ENCODE peak calls at places on chromosomes 11 and 22, in eight cellular contexts. A is foreskin fibroblast; S is stomach; D is frontal cortex; L is skeletal muscle cell; Q is WERI-Rb-1; R is activated CD4-positive, alpha-beta T cell treated with anti-CD3 and anti-CD28 coated beads for 24 hours; Y is neural progenitor cell. T is an unnamed sample.

GRCh38 chr22:25396615-25397200 is 167.8 kb upstream of the GRK3 start:
- DNase-seq in S (no peak), L (no peak), A (no peak), R (no peak), Y (no peak), Q (no peak), D (no peak), T (no peak)

GRCh38 chr11:118792642-118793124 is 1.7 kb upstream of the DDX6 start:
- DNase-seq in A (peak), R (no peak), Y (peak), L (peak), S (peak), Q (peak), D (peak), T (peak)

GRCh38 chr11:35579557-35580396 is 38.5 kb upstream of the FJX1 start:
- DNase-seq in Y (no peak), D (no peak), S (no peak), L (peak), A (peak), R (no peak), Q (no peak), T (no peak)

GRCh38 chr22:41810022-41810421 is 9.5 kb downstream of the CCDC134 start:
- DNase-seq in L (no peak), D (no peak), Q (no peak), S (no peak), R (no peak), Y (no peak), A (no peak), T (no peak)

GRCh38 chr11:118310781-118311485 is 6.4 kb downstream of the CD3E start:
- DNase-seq in R (no peak), D (no peak), Y (no peak), L (no peak), Q (no peak), S (no peak), A (no peak), T (no peak)

GRCh38 chr11:80873309-80873999 is 1432.6 kb upstream of the TENM4 start:
- DNase-seq in Y (no peak), Q (no peak), R (no peak), L (no peak), A (no peak), D (no peak), S (no peak), T (no peak)

GRCh38 chr11:115226556-115226955 is 277.7 kb downstream of the CADM1 start:
- DNase-seq in D (no peak), R (no peak), S (no peak), L (peak), A (peak), Y (peak), Q (no peak), T (no peak)

GRCh38 chr11:19962795-19963163 is 197.5 kb downstream of the DBX1 start:
- DNase-seq in D (no peak), A (peak), S (no peak), L (peak), Q (no peak), Y (no peak), R (no peak), T (no peak)

GRCh38 chr11:19961225-19961624 is 199.1 kb downstream of the DBX1 start:
- DNase-seq in D (no peak), S (no peak), Y (no peak), R (no peak), Q (peak), L (no peak), A (no peak), T (no peak)

GRCh38 chr11:133864756-133865155 is 19.4 kb upstream of the SPATA19 start:
- DNase-seq in Y (no peak), A (no peak), L (no peak), R (no peak), D (no peak), Q (no peak), S (no peak), T (no peak)

GRCh38 chr22:32858957-32859356 is 57.5 kb downstream of the TIMP3 start:
- DNase-seq in Q (no peak), D (no peak), A (no peak), L (no peak), Y (no peak), S (no peak), R (no peak), T (no peak)

GRCh38 chr11:113781682-113782081 is 2.1 kb downstream of the CLDN25 start:
- DNase-seq in A (no peak), R (no peak), L (no peak), S (no peak), D (no peak), Y (no peak), Q (no peak), T (no peak)

GRCh38 chr11:88404932-88405710 is 67.6 kb upstream of the CTSC start:
- DNase-seq in Q (no peak), Y (no peak), R (no peak), D (no peak), L (no peak), S (no peak), A (no peak), T (no peak)

GRCh38 chr11:27658535-27659236 is 41.6 kb downstream of the BDNF start:
- DNase-seq in Y (no peak), A (no peak), Q (no peak), S (no peak), R (no peak), D (no peak), L (no peak), T (no peak)

GRCh38 chr11:45285289-45285828 is 782 bp downstream of the SYT13 start:
- DNase-seq in R (no peak), Q (no peak), L (no peak), A (no peak), D (no peak), Y (peak), S (no peak), T (no peak)

GRCh38 chr11:126415669-126416420 is 60.4 kb downstream of the ST3GAL4 start:
- DNase-seq in S (peak), Q (no peak), A (no peak), D (peak), Y (no peak), R (no peak), L (no peak), T (peak)

GRCh38 chr22:27574651-27575050 is 226.9 kb downstream of the MN1 start:
- DNase-seq in Q (no peak), A (no peak), R (no peak), D (no peak), S (no peak), L (no peak), Y (no peak), T (no peak)

GRCh38 chr11:22508691-22509090 is 116.9 kb downstream of the FANCF start:
- DNase-seq in L (no peak), A (no peak), S (no peak), Y (peak), R (no peak), Q (no peak), D (no peak), T (no peak)

GRCh38 chr22:42369250-42370041 is 62.8 kb downstream of the NFAM1 start:
- DNase-seq in D (peak), S (peak), A (peak), R (peak), L (peak), Q (peak), Y (peak), T (peak)

GRCh38 chr11:107446822-107447431 is 10.7 kb downstream of the CWF19L2 start:
- DNase-seq in Q (no peak), L (no peak), D (no peak), S (no peak), R (no peak), Y (peak), A (no peak), T (no peak)

GRCh38 chr22:45053094-45053493 is 43.3 kb upstream of the PHF21B start:
- DNase-seq in Q (no peak), D (no peak), L (no peak), Y (no peak), R (no peak), A (no peak), S (no peak), T (no peak)

GRCh38 chr11:57777969-57778317 is 16.3 kb downstream of the CTNND1 start:
- DNase-seq in L (no peak), R (no peak), Q (no peak), A (no peak), D (no peak), S (peak), Y (peak), T (no peak)

GRCh38 chr11:61955031-61955415 is 4.9 kb downstream of the BEST1 start:
- DNase-seq in S (no peak), R (no peak), A (peak), D (peak), Q (peak), L (peak), Y (peak), T (peak)

GRCh38 chr11:8809185-8809584 is 101.8 kb upstream of the AKIP1 start:
- DNase-seq in Q (no peak), A (no peak), R (no peak), Y (no peak), L (no peak), D (no peak), S (no peak), T (no peak)